ENCODE peak calls at places on chromosomes 13 and 19, in eight cellular contexts. S is CD4-positive, CD25-positive, alpha-beta regulatory T cell; P is CD8-positive, alpha-beta T cell; W is dorsolateral prefrontal cortex; Y is right cardiac atrium; K is lung; Z is adrenal gland; F is mammary epithelial cell. J is an unnamed sample.
A peak's percentile ranks its signal among the peaks of the same experiment; 100 is the strongest.

GRCh38 chr13:91142572-91142971 is 204.9 kb upstream of the MIR17HG start:
- DNase-seq in S (no peak), P (no peak), W (no peak), Y (no peak), K (no peak), Z (no peak), F (peak; percentile 2), J (no peak)

GRCh38 chr19:38870612-38871011 is 7.5 kb downstream of the RINL start:
- DNase-seq in S (no peak), P (no peak), W (no peak), Y (no peak), K (no peak), Z (no peak), F (no peak), J (no peak)

GRCh38 chr19:5127710-5128109 is 158.8 kb downstream of the KDM4B start:
- DNase-seq in S (no peak), P (no peak), W (no peak), Y (no peak), K (no peak), Z (no peak), F (no peak), J (no peak)

GRCh38 chr13:31485651-31486051 is 253.7 kb upstream of the RXFP2 start:
- DNase-seq in S (no peak), P (no peak), W (no peak), Y (no peak), K (no peak), Z (no peak), F (no peak), J (no peak)

GRCh38 chr19:1690570-1691307 is 38.3 kb upstream of the TCF3 start:
- DNase-seq in S (peak; percentile 54), P (peak; percentile 55), W (no peak), Y (no peak), K (peak; percentile 40), Z (no peak), F (peak; percentile 28), J (no peak)

GRCh38 chr13:60733933-60734332 is 336.9 kb downstream of the TDRD3 start:
- DNase-seq in S (no peak), P (no peak), W (no peak), Y (no peak), K (no peak), Z (no peak), F (no peak), J (no peak)

GRCh38 chr19:991174-991931 is 7.2 kb downstream of the WDR18 start:
- DNase-seq in S (peak; percentile 64), P (peak; percentile 72), W (no peak), Y (no peak), K (no peak), Z (no peak), F (no peak), J (no peak)

GRCh38 chr19:10104665-10105221 is 1.4 kb upstream of the PPAN start:
- DNase-seq in S (peak; percentile 61), P (peak; percentile 75), W (no peak), Y (no peak), K (no peak), Z (no peak), F (no peak), J (peak; percentile 85)

GRCh38 chr19:17580470-17581000 is 25.1 kb downstream of the COLGALT1 start:
- DNase-seq in S (no peak), P (no peak), W (no peak), Y (no peak), K (no peak), Z (no peak), F (no peak), J (no peak)

GRCh38 chr19:35828694-35829301 is 16.2 kb upstream of the PRODH2 start:
- DNase-seq in S (no peak), P (peak; percentile 51), W (no peak), Y (peak; percentile 64), K (no peak), Z (peak; percentile 67), F (peak; percentile 45), J (no peak)

GRCh38 chr13:109700176-109700575 is 86.2 kb downstream of the IRS2 start:
- DNase-seq in S (no peak), P (no peak), W (peak; percentile 45), Y (peak; percentile 83), K (peak; percentile 59), Z (peak; percentile 82), F (peak; percentile 54), J (no peak)

GRCh38 chr13:112248406-112248760 is 127.8 kb upstream of the SPACA7 start:
- DNase-seq in S (no peak), P (no peak), W (no peak), Y (no peak), K (peak; percentile 9), Z (peak; percentile 7), F (no peak), J (peak; percentile 11)

GRCh38 chr19:43624933-43625332 is 5.5 kb upstream of the ZNF428 start:
- DNase-seq in S (peak; percentile 72), P (peak; percentile 90), W (peak; percentile 60), Y (peak; percentile 46), K (peak; percentile 40), Z (peak; percentile 76), F (no peak), J (no peak)

GRCh38 chr19:12833418-12833746 is 997 bp downstream of the RTBDN start:
- DNase-seq in S (no peak), P (no peak), W (no peak), Y (no peak), K (no peak), Z (no peak), F (no peak), J (no peak)
- H3K27me3 ChIP-seq in S (peaks cover 54% of the 10 kb centered on the region), P (peaks cover 55% of the 10 kb centered on the region), W (peaks cover 16% of the 10 kb centered on the region), Y (no peaks in the 10 kb centered on the region), K (no peaks in the 10 kb centered on the region), Z (peaks cover 42% of the 10 kb centered on the region), F (peaks cover 14% of the 10 kb centered on the region), J (peaks cover 28% of the 10 kb centered on the region)

DNA sequence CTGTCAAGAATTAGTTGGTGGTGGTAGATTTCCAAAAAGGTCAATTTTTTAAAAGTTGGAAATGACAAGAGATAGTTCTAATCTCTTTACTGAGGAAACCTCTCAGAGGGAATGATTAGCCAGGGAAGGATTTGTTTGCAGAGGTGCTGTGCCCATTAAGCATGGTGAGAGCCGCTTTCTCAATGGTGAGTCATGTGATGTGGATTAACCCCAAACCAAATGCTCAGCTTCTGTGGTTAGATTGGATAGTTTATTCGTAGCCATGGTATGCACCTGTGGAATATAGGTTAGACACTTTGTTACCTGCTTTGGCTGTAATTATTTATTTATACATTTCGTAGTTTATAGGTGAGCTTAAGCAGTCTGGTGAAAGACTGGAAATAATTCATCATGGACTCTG is 7.1 kb downstream of the HNRNPM start:
- DNase-seq in S (no peak), P (no peak), W (no peak), Y (no peak), K (no peak), Z (no peak), F (peak; percentile 88), J (no peak)
- H3K27ac ChIP-seq in S (no peak overlapping the region), P (no peak overlapping the region), W (no peak overlapping the region), Y (no peak overlapping the region), K (no peak overlapping the region), Z (peak overlapping the region; percentile 5), F (no peak overlapping the region), J (no peak overlapping the region)

GRCh38 chr19:7915250-7916136 is 863 bp downstream of the TGFBR3L start:
- DNase-seq in S (no peak), P (no peak), W (no peak), Y (peak; percentile 6), K (no peak), Z (peak; percentile 57), F (no peak), J (no peak)
- H3K27me3 ChIP-seq in S (peaks cover 11% of the 10 kb centered on the region), P (peaks cover 21% of the 10 kb centered on the region), W (peaks cover 10% of the 10 kb centered on the region), Y (no peaks in the 10 kb centered on the region), K (no peaks in the 10 kb centered on the region), Z (peaks cover 25% of the 10 kb centered on the region), F (peaks cover 17% of the 10 kb centered on the region), J (no peaks in the 10 kb centered on the region)

GRCh38 chr19:46299695-46300094 is 2.9 kb downstream of the HIF3A start:
- DNase-seq in S (no peak), P (no peak), W (no peak), Y (no peak), K (peak; percentile 29), Z (peak; percentile 54), F (no peak), J (no peak)
- H3K27ac ChIP-seq in S (no peak overlapping the region), P (no peak overlapping the region), W (peak overlapping the region; percentile 85), Y (peak overlapping the region; percentile 96), K (peak overlapping the region; percentile 94), Z (peak overlapping the region; percentile 93), F (no peak overlapping the region), J (peak overlapping the region; percentile 93)

DNA sequence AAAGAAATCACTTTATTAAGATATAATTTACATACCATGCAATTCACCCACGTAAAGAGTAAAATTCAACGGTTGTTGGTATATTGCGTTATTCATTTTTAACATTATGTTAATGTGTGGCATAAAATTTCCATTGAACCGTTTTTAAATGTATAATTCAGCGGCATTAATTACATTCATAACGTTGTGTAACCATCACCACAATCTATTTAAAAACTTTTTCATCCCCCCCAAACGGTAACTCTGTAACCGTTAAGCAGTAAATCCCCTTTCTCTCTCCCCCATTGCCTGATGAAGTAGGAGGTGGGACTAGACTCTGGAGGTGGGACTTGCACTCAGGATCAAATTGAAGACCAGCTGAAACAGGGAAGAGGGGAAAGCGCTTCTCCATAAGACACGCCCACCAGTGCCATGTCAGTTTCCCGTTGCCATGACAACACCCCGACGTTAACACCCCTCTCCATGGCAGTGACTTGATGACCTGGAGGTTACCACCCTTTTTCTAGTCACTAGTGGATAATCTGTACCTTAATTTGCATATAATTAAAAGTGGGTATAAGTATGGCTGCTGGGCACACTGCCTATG is 16.8 kb downstream of the CLEC11A start:
- DNase-seq in S (no peak), P (no peak), W (no peak), Y (no peak), K (no peak), Z (no peak), F (no peak), J (no peak)
- H3K27me3 ChIP-seq in S (no peaks in the 10 kb centered on the region), P (no peaks in the 10 kb centered on the region), W (peaks cover 28% of the 10 kb centered on the region), Y (no peaks in the 10 kb centered on the region), K (no peaks in the 10 kb centered on the region), Z (peaks cover 18% of the 10 kb centered on the region), F (no peaks in the 10 kb centered on the region), J (no peaks in the 10 kb centered on the region)